ENCODE peak calls at places on chromosomes 12 and 14, in five cellular contexts. One of them, this sample, is unnamed.
A peak's percentile ranks its signal among the peaks of the same experiment; 100 is the strongest.

GRCh38 chr12:62859203-62859799 is 75.6 kb downstream of the PPM1H start:
- DNase-seq in GM12878: no peak
- DNase-seq in SK-N-SH: no peak
- DNase-seq in K562: no peak
- DNase-seq in HepG2: no peak
- DNase-seq in this sample: no peak

GRCh38 chr12:56256326-56256960 is 1.7 kb downstream of the ANKRD52 start:
- DNase-seq in SK-N-SH: no peak
- DNase-seq in HepG2: no peak
- DNase-seq in GM12878: no peak
- DNase-seq in K562: no peak
- DNase-seq in this sample: no peak

GRCh38 chr12:40344312-40344711 is 119.5 kb downstream of the LRRK2 start:
- DNase-seq in HepG2: no peak
- DNase-seq in K562: no peak
- DNase-seq in SK-N-SH: no peak
- DNase-seq in GM12878: no peak
- DNase-seq in this sample: no peak

GRCh38 chr12:56021882-56022497 is 1.1 kb downstream of the IKZF4 start:
- DNase-seq in GM12878: no peak
- DNase-seq in K562: peak; percentile 33
- DNase-seq in SK-N-SH: peak; percentile 52
- DNase-seq in HepG2: no peak
- DNase-seq in this sample: no peak

GRCh38 chr14:23513466-23514008 is 38.0 kb downstream of the ZFHX2 start:
- DNase-seq in SK-N-SH: no peak
- DNase-seq in HepG2: no peak
- DNase-seq in GM12878: no peak
- DNase-seq in K562: no peak
- DNase-seq in this sample: no peak

GRCh38 chr12:55760663-55761062 is 17.7 kb downstream of the GDF11 start:
- DNase-seq in K562: no peak
- DNase-seq in HepG2: no peak
- DNase-seq in SK-N-SH: no peak
- DNase-seq in GM12878: no peak
- DNase-seq in this sample: no peak

GRCh38 chr12:25074113-25074512 is 120.8 kb downstream of the DNAI7 start:
- DNase-seq in HepG2: no peak
- DNase-seq in GM12878: no peak
- DNase-seq in K562: no peak
- DNase-seq in SK-N-SH: no peak
- DNase-seq in this sample: no peak

GRCh38 chr12:57896437-57897201 is 44.7 kb upstream of the ATP23 start:
- DNase-seq in GM12878: no peak
- DNase-seq in K562: no peak
- DNase-seq in SK-N-SH: peak; percentile 82
- DNase-seq in HepG2: no peak
- DNase-seq in this sample: no peak

GRCh38 chr12:109949089-109949488 is 47.1 kb downstream of the GIT2 start:
- DNase-seq in GM12878: no peak
- DNase-seq in HepG2: peak; percentile 99
- DNase-seq in SK-N-SH: no peak
- DNase-seq in K562: no peak
- DNase-seq in this sample: no peak

GRCh38 chr12:50647479-50647878 is 116.4 kb upstream of the ATF1 start:
- DNase-seq in HepG2: peak; percentile 15
- DNase-seq in K562: peak; percentile 22
- DNase-seq in GM12878: no peak
- DNase-seq in SK-N-SH: no peak
- DNase-seq in this sample: peak; percentile 72

GRCh38 chr14:24943024-24943423 is 106.9 kb downstream of the STXBP6 start:
- DNase-seq in K562: no peak
- DNase-seq in SK-N-SH: no peak
- DNase-seq in GM12878: no peak
- DNase-seq in HepG2: no peak
- DNase-seq in this sample: no peak

GRCh38 chr12:15829949-15830348 is 40.8 kb upstream of the EPS8 start:
- DNase-seq in K562: no peak
- DNase-seq in GM12878: no peak
- DNase-seq in HepG2: no peak
- DNase-seq in SK-N-SH: no peak
- DNase-seq in this sample: no peak

GRCh38 chr14:70183991-70184390 is 4.8 kb downstream of the SLC8A3 start:
- DNase-seq in K562: no peak
- DNase-seq in GM12878: no peak
- DNase-seq in HepG2: no peak
- DNase-seq in SK-N-SH: no peak
- DNase-seq in this sample: no peak

GRCh38 chr12:111404362-111405148 is 1.2 kb upstream of the SH2B3 start:
- DNase-seq in SK-N-SH: peak; percentile 51
- DNase-seq in HepG2: peak; percentile 33
- DNase-seq in GM12878: no peak
- DNase-seq in K562: peak; percentile 94
- DNase-seq in this sample: no peak

GRCh38 chr12:44876554-44877275 is 600 bp upstream of the NELL2 start:
- DNase-seq in SK-N-SH: peak; percentile 82
- DNase-seq in HepG2: no peak
- DNase-seq in K562: peak; percentile 8
- DNase-seq in GM12878: no peak
- DNase-seq in this sample: no peak

GRCh38 chr12:107238276-107238675 is 144.9 kb upstream of the CRY1 start:
- DNase-seq in K562: no peak
- DNase-seq in GM12878: no peak
- DNase-seq in HepG2: no peak
- DNase-seq in SK-N-SH: no peak
- DNase-seq in this sample: no peak

GRCh38 chr14:91415794-91416743 is 1.6 kb downstream of the CCDC88C start:
- DNase-seq in HepG2: no peak
- DNase-seq in K562: peak; percentile 33
- DNase-seq in GM12878: peak; percentile 88
- DNase-seq in SK-N-SH: no peak
- DNase-seq in this sample: no peak

GRCh38 chr14:31568671-31569070 is 7.5 kb downstream of the NUBPL start:
- DNase-seq in GM12878: no peak
- DNase-seq in K562: no peak
- DNase-seq in SK-N-SH: no peak
- DNase-seq in HepG2: no peak
- DNase-seq in this sample: no peak

GRCh38 chr14:31566456-31566855 is 5.3 kb downstream of the NUBPL start:
- DNase-seq in HepG2: no peak
- DNase-seq in GM12878: no peak
- DNase-seq in SK-N-SH: no peak
- DNase-seq in K562: no peak
- DNase-seq in this sample: no peak

GRCh38 chr14:31568151-31568550 is 6.9 kb downstream of the NUBPL start:
- DNase-seq in SK-N-SH: no peak
- DNase-seq in K562: no peak
- DNase-seq in GM12878: no peak
- DNase-seq in HepG2: no peak
- DNase-seq in this sample: no peak

GRCh38 chr14:31564194-31564593 is 3.0 kb downstream of the NUBPL start:
- DNase-seq in K562: no peak
- DNase-seq in HepG2: no peak
- DNase-seq in GM12878: no peak
- DNase-seq in SK-N-SH: no peak
- DNase-seq in this sample: no peak

GRCh38 chr14:31567651-31568050 is 6.4 kb downstream of the NUBPL start:
- DNase-seq in SK-N-SH: no peak
- DNase-seq in K562: no peak
- DNase-seq in GM12878: no peak
- DNase-seq in HepG2: no peak
- DNase-seq in this sample: no peak
- TF ChIP-seq JUND in SK-N-SH: no peak
- TF ChIP-seq JUND in K562: no peak
- TF ChIP-seq JUND in GM12878: no peak
- TF ChIP-seq JUND in HepG2: no peak
- TF ChIP-seq JUND in this sample: no peak

GRCh38 chr12:130222519-130223255 is 60.4 kb downstream of the FZD10 start:
- DNase-seq in K562: no peak
- DNase-seq in SK-N-SH: no peak
- DNase-seq in HepG2: no peak
- DNase-seq in GM12878: no peak
- DNase-seq in this sample: no peak
- TF ChIP-seq REST in K562: no peak
- TF ChIP-seq REST in SK-N-SH: no peak
- TF ChIP-seq REST in HepG2: no peak
- TF ChIP-seq REST in GM12878: no peak
- TF ChIP-seq REST in this sample: no peak

DNA sequence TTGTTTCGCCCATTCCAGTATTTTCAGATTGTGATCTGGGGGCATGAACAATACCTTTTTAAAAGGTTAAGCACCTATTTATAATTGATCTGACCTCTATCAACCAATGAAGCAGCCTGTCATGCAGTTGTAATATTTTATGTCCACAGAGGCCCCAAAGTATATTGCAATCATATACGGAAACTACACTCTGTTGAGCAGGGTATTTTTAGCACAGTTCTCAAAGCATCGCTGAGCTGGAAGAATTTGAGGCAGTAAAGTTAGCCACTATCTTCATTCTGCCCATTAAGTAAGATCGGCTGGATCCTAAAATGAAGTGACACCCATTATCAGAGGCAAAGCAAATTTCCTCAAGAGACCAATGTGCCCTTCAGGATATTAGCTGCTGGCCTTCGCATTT is 47.7 kb upstream of the GRIP1 start:
- DNase-seq in GM12878: no peak
- DNase-seq in HepG2: no peak
- DNase-seq in SK-N-SH: no peak
- DNase-seq in K562: no peak
- DNase-seq in this sample: no peak
- TF ChIP-seq JUND in GM12878: no peak
- TF ChIP-seq JUND in HepG2: no peak
- TF ChIP-seq JUND in SK-N-SH: no peak
- TF ChIP-seq JUND in K562: no peak
- TF ChIP-seq JUND in this sample: no peak

GRCh38 chr14:32393119-32393518 is 64.0 kb downstream of the AKAP6 start:
- DNase-seq in HepG2: no peak
- DNase-seq in K562: no peak
- DNase-seq in SK-N-SH: no peak
- DNase-seq in GM12878: no peak
- DNase-seq in this sample: no peak
- TF ChIP-seq REST in HepG2: no peak
- TF ChIP-seq REST in K562: no peak
- TF ChIP-seq REST in SK-N-SH: no peak
- TF ChIP-seq REST in GM12878: no peak
- TF ChIP-seq REST in this sample: no peak

DNA sequence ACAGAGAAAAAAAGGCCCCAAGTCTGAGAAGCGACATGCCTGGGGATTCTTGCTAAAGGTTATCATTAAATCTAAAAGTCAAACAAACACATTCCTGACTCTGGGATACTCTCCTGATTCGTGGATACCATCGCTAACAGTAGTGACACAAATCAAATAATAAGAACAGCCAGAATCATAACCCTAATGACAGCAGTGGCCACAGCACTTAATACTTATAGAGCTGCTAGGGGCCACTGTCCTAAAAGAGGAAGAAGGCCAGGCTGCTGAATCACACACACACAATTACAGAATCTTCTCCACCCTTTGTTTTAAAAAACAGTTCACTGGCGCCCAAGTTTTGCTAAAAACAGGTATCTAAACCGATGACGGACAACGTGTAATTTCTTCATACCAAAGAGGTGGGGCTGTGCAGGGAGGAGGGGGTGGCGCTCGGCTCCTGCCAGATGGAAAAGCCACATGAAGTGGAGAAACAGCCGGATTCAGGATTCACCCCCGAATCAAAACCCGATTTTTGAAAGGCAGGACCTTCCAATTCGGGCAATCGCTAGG is 1.1 kb downstream of the CLIP1 start:
- DNase-seq in GM12878: no peak
- DNase-seq in HepG2: peak; percentile 82
- DNase-seq in K562: peak; percentile 53
- DNase-seq in SK-N-SH: peak; percentile 66
- DNase-seq in this sample: no peak
- TF ChIP-seq JUND in GM12878: no peak
- TF ChIP-seq JUND in HepG2: no peak
- TF ChIP-seq JUND in K562: peak; percentile 4
- TF ChIP-seq JUND in SK-N-SH: no peak
- TF ChIP-seq JUND in this sample: no peak

GRCh38 chr14:36423430-36423829 is 96.6 kb downstream of the NKX2-1 start:
- DNase-seq in K562: no peak
- DNase-seq in GM12878: no peak
- DNase-seq in HepG2: no peak
- DNase-seq in SK-N-SH: no peak
- DNase-seq in this sample: no peak
- TF ChIP-seq REST in K562: no peak
- TF ChIP-seq REST in GM12878: no peak
- TF ChIP-seq REST in HepG2: no peak
- TF ChIP-seq REST in SK-N-SH: no peak
- TF ChIP-seq REST in this sample: no peak

GRCh38 chr12:87311206-87311605 is 718.0 kb downstream of the C12orf50 start:
- DNase-seq in K562: no peak
- DNase-seq in SK-N-SH: no peak
- DNase-seq in GM12878: no peak
- DNase-seq in HepG2: no peak
- DNase-seq in this sample: no peak

GRCh38 chr12:87304406-87304805 is 724.8 kb downstream of the C12orf50 start:
- DNase-seq in GM12878: no peak
- DNase-seq in K562: no peak
- DNase-seq in SK-N-SH: no peak
- DNase-seq in HepG2: no peak
- DNase-seq in this sample: no peak

GRCh38 chr12:87303396-87304012 is 725.7 kb downstream of the C12orf50 start:
- DNase-seq in SK-N-SH: no peak
- DNase-seq in K562: no peak
- DNase-seq in GM12878: no peak
- DNase-seq in HepG2: no peak
- DNase-seq in this sample: no peak

GRCh38 chr12:87302126-87302732 is 727.0 kb downstream of the C12orf50 start:
- DNase-seq in SK-N-SH: no peak
- DNase-seq in HepG2: no peak
- DNase-seq in K562: no peak
- DNase-seq in GM12878: no peak
- DNase-seq in this sample: no peak

DNA sequence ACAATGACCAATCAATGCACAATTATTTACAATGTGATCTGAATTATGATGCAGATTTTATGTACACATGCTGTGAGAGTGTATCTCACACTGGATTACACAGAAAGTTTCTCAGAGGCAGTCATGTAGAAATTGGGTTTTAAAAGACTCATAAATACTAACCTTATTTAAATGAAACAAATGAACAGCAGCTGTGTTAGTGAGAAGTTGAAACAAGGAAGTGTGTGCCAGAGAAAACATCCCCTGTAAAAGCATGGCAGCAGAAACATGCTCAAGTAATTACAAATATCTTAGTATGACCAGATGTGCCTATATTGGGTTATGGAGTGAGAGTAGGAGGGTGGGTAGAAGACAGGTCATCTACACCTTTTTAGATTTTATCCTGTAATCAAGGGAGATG is 723.7 kb downstream of the C12orf50 start:
- DNase-seq in K562: no peak
- DNase-seq in SK-N-SH: no peak
- DNase-seq in GM12878: no peak
- DNase-seq in HepG2: no peak
- DNase-seq in this sample: no peak
- TF ChIP-seq JUND in K562: no peak
- TF ChIP-seq JUND in SK-N-SH: no peak
- TF ChIP-seq JUND in GM12878: no peak
- TF ChIP-seq JUND in HepG2: no peak
- TF ChIP-seq JUND in this sample: no peak